ENCODE peak calls at places on chromosomes 16 and 17, in ten cellular contexts. One of them, this sample, is unnamed.

GRCh38 chr17:66491213-66491612 is 188.8 kb downstream of the PRKCA start:
- DNase-seq in sigmoid colon: no peak
- DNase-seq in transverse colon: no peak
- DNase-seq in H1: no peak
- DNase-seq in stomach: no peak
- DNase-seq in esophagus muscularis mucosa: no peak
- DNase-seq in GM12878: no peak
- DNase-seq in SK-N-SH: no peak
- DNase-seq in suprapubic skin: no peak
- DNase-seq in HepG2: no peak
- DNase-seq in this sample: no peak

GRCh38 chr17:50056217-50056960 is 479 bp downstream of the ITGA3 start:
- DNase-seq in sigmoid colon: peak; percentile 84
- DNase-seq in transverse colon: peak; percentile 71
- DNase-seq in H1: no peak
- DNase-seq in stomach: peak; percentile 76
- DNase-seq in esophagus muscularis mucosa: no peak
- DNase-seq in GM12878: no peak
- DNase-seq in SK-N-SH: peak; percentile 89
- DNase-seq in suprapubic skin: no peak
- DNase-seq in HepG2: peak; percentile 45
- DNase-seq in this sample: peak; percentile 91

GRCh38 chr16:86566601-86566965 is at the start of gene FOXC2:
- DNase-seq in sigmoid colon: peak; percentile 80
- DNase-seq in transverse colon: peak; percentile 54
- DNase-seq in H1: no peak
- DNase-seq in stomach: peak; percentile 54
- DNase-seq in esophagus muscularis mucosa: no peak
- DNase-seq in GM12878: no peak
- DNase-seq in SK-N-SH: peak; percentile 75
- DNase-seq in suprapubic skin: no peak
- DNase-seq in HepG2: no peak
- DNase-seq in this sample: peak; percentile 87

GRCh38 chr17:50347087-50347893 is 1.4 kb downstream of the XYLT2 start:
- DNase-seq in sigmoid colon: peak; percentile 62
- DNase-seq in transverse colon: no peak
- DNase-seq in H1: no peak
- DNase-seq in stomach: no peak
- DNase-seq in esophagus muscularis mucosa: no peak
- DNase-seq in GM12878: no peak
- DNase-seq in SK-N-SH: no peak
- DNase-seq in suprapubic skin: peak; percentile 69
- DNase-seq in HepG2: no peak
- DNase-seq in this sample: no peak

GRCh38 chr17:43823350-43824084 is 9.4 kb downstream of the MPP3 start:
- DNase-seq in sigmoid colon: peak; percentile 63
- DNase-seq in transverse colon: peak; percentile 43
- DNase-seq in H1: no peak
- DNase-seq in stomach: peak; percentile 88
- DNase-seq in esophagus muscularis mucosa: no peak
- DNase-seq in GM12878: no peak
- DNase-seq in SK-N-SH: no peak
- DNase-seq in suprapubic skin: no peak
- DNase-seq in HepG2: no peak
- DNase-seq in this sample: no peak

GRCh38 chr17:3529817-3530741 is 27.5 kb downstream of the TRPV3 start:
- DNase-seq in sigmoid colon: peak; percentile 64
- DNase-seq in transverse colon: no peak
- DNase-seq in H1: no peak
- DNase-seq in stomach: no peak
- DNase-seq in esophagus muscularis mucosa: no peak
- DNase-seq in GM12878: no peak
- DNase-seq in SK-N-SH: no peak
- DNase-seq in suprapubic skin: no peak
- DNase-seq in HepG2: peak; percentile 87
- DNase-seq in this sample: peak; percentile 85

GRCh38 chr16:12805091-12805490 is 1.4 kb upstream of the CPPED1 start:
- DNase-seq in sigmoid colon: no peak
- DNase-seq in transverse colon: no peak
- DNase-seq in H1: no peak
- DNase-seq in stomach: no peak
- DNase-seq in esophagus muscularis mucosa: no peak
- DNase-seq in GM12878: no peak
- DNase-seq in SK-N-SH: no peak
- DNase-seq in suprapubic skin: no peak
- DNase-seq in HepG2: no peak
- DNase-seq in this sample: no peak

GRCh38 chr17:72735089-72735488 is 357.4 kb downstream of the SLC39A11 start:
- DNase-seq in sigmoid colon: no peak
- DNase-seq in transverse colon: no peak
- DNase-seq in H1: no peak
- DNase-seq in stomach: no peak
- DNase-seq in esophagus muscularis mucosa: no peak
- DNase-seq in GM12878: no peak
- DNase-seq in SK-N-SH: no peak
- DNase-seq in suprapubic skin: no peak
- DNase-seq in HepG2: no peak
- DNase-seq in this sample: no peak

GRCh38 chr17:72861811-72862210 is 230.7 kb downstream of the SLC39A11 start:
- DNase-seq in sigmoid colon: no peak
- DNase-seq in transverse colon: no peak
- DNase-seq in H1: no peak
- DNase-seq in stomach: no peak
- DNase-seq in esophagus muscularis mucosa: no peak
- DNase-seq in GM12878: no peak
- DNase-seq in SK-N-SH: no peak
- DNase-seq in suprapubic skin: no peak
- DNase-seq in HepG2: no peak
- DNase-seq in this sample: no peak

GRCh38 chr17:5272313-5272712 is 9.8 kb upstream of the RABEP1 start:
- DNase-seq in sigmoid colon: no peak
- DNase-seq in transverse colon: no peak
- DNase-seq in H1: no peak
- DNase-seq in stomach: no peak
- DNase-seq in esophagus muscularis mucosa: no peak
- DNase-seq in GM12878: no peak
- DNase-seq in SK-N-SH: peak; percentile 35
- DNase-seq in suprapubic skin: no peak
- DNase-seq in HepG2: no peak
- DNase-seq in this sample: no peak

GRCh38 chr17:35028531-35029262 is 34.8 kb downstream of the RFFL start:
- DNase-seq in sigmoid colon: no peak
- DNase-seq in transverse colon: no peak
- DNase-seq in H1: no peak
- DNase-seq in stomach: no peak
- DNase-seq in esophagus muscularis mucosa: no peak
- DNase-seq in GM12878: no peak
- DNase-seq in SK-N-SH: no peak
- DNase-seq in suprapubic skin: no peak
- DNase-seq in HepG2: no peak
- DNase-seq in this sample: no peak

GRCh38 chr17:57523926-57524634 is 221.0 kb downstream of the CCDC182 start:
- DNase-seq in sigmoid colon: no peak
- DNase-seq in transverse colon: no peak
- DNase-seq in H1: no peak
- DNase-seq in stomach: peak; percentile 71
- DNase-seq in esophagus muscularis mucosa: no peak
- DNase-seq in GM12878: no peak
- DNase-seq in SK-N-SH: no peak
- DNase-seq in suprapubic skin: no peak
- DNase-seq in HepG2: no peak
- DNase-seq in this sample: peak; percentile 59

GRCh38 chr16:9823510-9823909 is 358.7 kb downstream of the GRIN2A start:
- DNase-seq in sigmoid colon: no peak
- DNase-seq in transverse colon: no peak
- DNase-seq in H1: no peak
- DNase-seq in stomach: no peak
- DNase-seq in esophagus muscularis mucosa: peak; percentile 21
- DNase-seq in GM12878: no peak
- DNase-seq in SK-N-SH: no peak
- DNase-seq in suprapubic skin: no peak
- DNase-seq in HepG2: no peak
- DNase-seq in this sample: no peak

GRCh38 chr17:41530062-41531048 is 2.2 kb upstream of the KRT19 start:
- DNase-seq in sigmoid colon: no peak
- DNase-seq in transverse colon: peak; percentile 58
- DNase-seq in H1: no peak
- DNase-seq in stomach: peak; percentile 65
- DNase-seq in esophagus muscularis mucosa: no peak
- DNase-seq in GM12878: no peak
- DNase-seq in SK-N-SH: peak; percentile 93
- DNase-seq in suprapubic skin: no peak
- DNase-seq in HepG2: peak; percentile 85
- DNase-seq in this sample: peak; percentile 85

GRCh38 chr17:64448665-64449512 is at the start of gene MILR1:
- DNase-seq in sigmoid colon: peak; percentile 71
- DNase-seq in transverse colon: peak; percentile 24
- DNase-seq in H1: no peak
- DNase-seq in stomach: no peak
- DNase-seq in esophagus muscularis mucosa: no peak
- DNase-seq in GM12878: peak; percentile 77
- DNase-seq in SK-N-SH: no peak
- DNase-seq in suprapubic skin: no peak
- DNase-seq in HepG2: no peak
- DNase-seq in this sample: peak; percentile 71

GRCh38 chr17:42438600-42439567 is 15.8 kb upstream of the CAVIN1 start:
- DNase-seq in sigmoid colon: no peak
- DNase-seq in transverse colon: peak; percentile 56
- DNase-seq in H1: no peak
- DNase-seq in stomach: peak; percentile 46
- DNase-seq in esophagus muscularis mucosa: no peak
- DNase-seq in GM12878: no peak
- DNase-seq in SK-N-SH: no peak
- DNase-seq in suprapubic skin: peak; percentile 63
- DNase-seq in HepG2: peak; percentile 39
- DNase-seq in this sample: peak; percentile 65

GRCh38 chr17:77127735-77128361 is 12.9 kb upstream of the SEC14L1 start:
- DNase-seq in sigmoid colon: peak; percentile 77
- DNase-seq in transverse colon: peak; percentile 76
- DNase-seq in H1: no peak
- DNase-seq in stomach: peak; percentile 89
- DNase-seq in esophagus muscularis mucosa: no peak
- DNase-seq in GM12878: no peak
- DNase-seq in SK-N-SH: no peak
- DNase-seq in suprapubic skin: no peak
- DNase-seq in HepG2: no peak
- DNase-seq in this sample: peak; percentile 84

GRCh38 chr17:5975651-5976050 is 94.5 kb upstream of the WSCD1 start:
- DNase-seq in sigmoid colon: no peak
- DNase-seq in transverse colon: no peak
- DNase-seq in H1: no peak
- DNase-seq in stomach: no peak
- DNase-seq in esophagus muscularis mucosa: peak; percentile 89
- DNase-seq in GM12878: no peak
- DNase-seq in SK-N-SH: no peak
- DNase-seq in suprapubic skin: no peak
- DNase-seq in HepG2: no peak
- DNase-seq in this sample: no peak

GRCh38 chr17:57085448-57086068 is 512 bp downstream of the AKAP1 start:
- DNase-seq in sigmoid colon: peak; percentile 84
- DNase-seq in transverse colon: peak; percentile 88
- DNase-seq in H1: no peak
- DNase-seq in stomach: peak; percentile 80
- DNase-seq in esophagus muscularis mucosa: no peak
- DNase-seq in GM12878: no peak
- DNase-seq in SK-N-SH: peak; percentile 89
- DNase-seq in suprapubic skin: peak; percentile 85
- DNase-seq in HepG2: peak; percentile 94
- DNase-seq in this sample: peak; percentile 74

DNA sequence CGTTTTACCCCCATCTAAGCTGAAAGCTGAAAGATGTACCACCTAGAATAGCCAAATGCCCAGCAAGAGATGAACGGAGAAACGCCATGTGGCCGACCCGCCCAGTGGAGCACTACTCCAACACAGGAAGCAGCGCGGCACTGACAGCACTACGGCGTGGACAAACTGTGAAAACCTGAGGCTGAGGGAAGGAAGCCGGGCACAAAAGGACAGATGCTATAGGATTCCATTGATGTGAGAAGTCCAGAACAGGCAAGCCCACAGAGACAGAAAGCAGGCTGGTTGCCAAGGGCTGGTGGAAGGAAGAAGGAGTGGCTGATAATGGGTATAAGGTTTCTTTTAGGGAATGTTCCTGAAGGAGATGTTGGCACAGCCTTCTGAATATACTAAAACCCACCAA is 29.4 kb upstream of the SLC38A8 start:
- DNase-seq in sigmoid colon: no peak
- DNase-seq in transverse colon: no peak
- DNase-seq in H1: no peak
- DNase-seq in stomach: no peak
- DNase-seq in esophagus muscularis mucosa: no peak
- DNase-seq in GM12878: no peak
- DNase-seq in SK-N-SH: no peak
- DNase-seq in suprapubic skin: no peak
- DNase-seq in HepG2: no peak
- DNase-seq in this sample: no peak
- TF ChIP-seq POLR2AphosphoS5 in sigmoid colon: no peak
- TF ChIP-seq POLR2AphosphoS5 in transverse colon: no peak
- TF ChIP-seq POLR2AphosphoS5 in H1: no peak
- TF ChIP-seq POLR2AphosphoS5 in stomach: no peak
- TF ChIP-seq POLR2AphosphoS5 in esophagus muscularis mucosa: no peak
- TF ChIP-seq POLR2AphosphoS5 in GM12878: no peak
- TF ChIP-seq POLR2AphosphoS5 in SK-N-SH: no peak
- TF ChIP-seq POLR2AphosphoS5 in suprapubic skin: no peak
- TF ChIP-seq POLR2AphosphoS5 in HepG2: no peak
- TF ChIP-seq POLR2AphosphoS5 in this sample: no peak

GRCh38 chr16:17743578-17743977 is 272.8 kb upstream of the XYLT1 start:
- DNase-seq in sigmoid colon: no peak
- DNase-seq in transverse colon: no peak
- DNase-seq in H1: no peak
- DNase-seq in stomach: no peak
- DNase-seq in esophagus muscularis mucosa: no peak
- DNase-seq in GM12878: no peak
- DNase-seq in SK-N-SH: no peak
- DNase-seq in suprapubic skin: no peak
- DNase-seq in HepG2: no peak
- DNase-seq in this sample: peak; percentile 40
- H3K27ac ChIP-seq in sigmoid colon: peak overlapping the region; percentile 90
- H3K27ac ChIP-seq in transverse colon: peak overlapping the region; percentile 77
- H3K27ac ChIP-seq in H1: no peak overlapping the region
- H3K27ac ChIP-seq in stomach: no peak overlapping the region
- H3K27ac ChIP-seq in esophagus muscularis mucosa: peak overlapping the region; percentile 88
- H3K27ac ChIP-seq in GM12878: no peak overlapping the region
- H3K27ac ChIP-seq in SK-N-SH: peak overlapping the region; percentile 68
- H3K27ac ChIP-seq in suprapubic skin: no peak overlapping the region
- H3K27ac ChIP-seq in HepG2: no peak overlapping the region
- H3K27ac ChIP-seq in this sample: no peak overlapping the region

GRCh38 chr17:48634446-48635208 is 8.5 kb upstream of the HOXB9 start:
- DNase-seq in sigmoid colon: peak; percentile 35
- DNase-seq in transverse colon: peak; percentile 84
- DNase-seq in H1: no peak
- DNase-seq in stomach: no peak
- DNase-seq in esophagus muscularis mucosa: no peak
- DNase-seq in GM12878: no peak
- DNase-seq in SK-N-SH: no peak
- DNase-seq in suprapubic skin: no peak
- DNase-seq in HepG2: no peak
- DNase-seq in this sample: no peak
- TF ChIP-seq EP300 in sigmoid colon: no peak
- TF ChIP-seq EP300 in transverse colon: no peak
- TF ChIP-seq EP300 in H1: no peak
- TF ChIP-seq EP300 in stomach: no peak
- TF ChIP-seq EP300 in esophagus muscularis mucosa: no peak
- TF ChIP-seq EP300 in GM12878: no peak
- TF ChIP-seq EP300 in SK-N-SH: no peak
- TF ChIP-seq EP300 in suprapubic skin: no peak
- TF ChIP-seq EP300 in HepG2: no peak
- TF ChIP-seq EP300 in this sample: no peak

GRCh38 chr17:81710514-81711308 is 1.4 kb upstream of the SLC25A10 start:
- DNase-seq in sigmoid colon: no peak
- DNase-seq in transverse colon: peak; percentile 53
- DNase-seq in H1: no peak
- DNase-seq in stomach: no peak
- DNase-seq in esophagus muscularis mucosa: no peak
- DNase-seq in GM12878: no peak
- DNase-seq in SK-N-SH: no peak
- DNase-seq in suprapubic skin: no peak
- DNase-seq in HepG2: peak; percentile 34
- DNase-seq in this sample: no peak
- TF ChIP-seq POLR2AphosphoS5 in sigmoid colon: no peak
- TF ChIP-seq POLR2AphosphoS5 in transverse colon: no peak
- TF ChIP-seq POLR2AphosphoS5 in H1: peak; percentile 20
- TF ChIP-seq POLR2AphosphoS5 in stomach: no peak
- TF ChIP-seq POLR2AphosphoS5 in esophagus muscularis mucosa: no peak
- TF ChIP-seq POLR2AphosphoS5 in GM12878: peak; percentile 32
- TF ChIP-seq POLR2AphosphoS5 in SK-N-SH: no peak
- TF ChIP-seq POLR2AphosphoS5 in suprapubic skin: no peak
- TF ChIP-seq POLR2AphosphoS5 in HepG2: peak; percentile 23
- TF ChIP-seq POLR2AphosphoS5 in this sample: no peak